ENCODE peak calls at places on chromosomes 3 and 15, in five cellular contexts. One of them, this sample, is unnamed.

GRCh38 chr3:52847726-52848125 is 12.9 kb upstream of the MUSTN1 start:
- DNase-seq in spleen: peak
- DNase-seq in sigmoid colon: no peak
- DNase-seq in AG04450: no peak
- DNase-seq in right lobe of liver: no peak
- DNase-seq in this sample: no peak

GRCh38 chr3:123584988-123585937 is at the start of gene HACD2:
- DNase-seq in spleen: peak
- DNase-seq in sigmoid colon: peak
- DNase-seq in AG04450: peak
- DNase-seq in right lobe of liver: peak
- DNase-seq in this sample: peak

GRCh38 chr3:154872089-154872488 is 208.0 kb upstream of the MME start:
- DNase-seq in spleen: no peak
- DNase-seq in sigmoid colon: no peak
- DNase-seq in AG04450: no peak
- DNase-seq in right lobe of liver: no peak
- DNase-seq in this sample: no peak

GRCh38 chr15:82044373-82045178 is 1.2 kb downstream of the MEX3B start:
- DNase-seq in spleen: peak
- DNase-seq in sigmoid colon: peak
- DNase-seq in AG04450: peak
- DNase-seq in right lobe of liver: no peak
- DNase-seq in this sample: no peak

GRCh38 chr3:156132313-156132712 is 11.9 kb downstream of the KCNAB1 start:
- DNase-seq in spleen: no peak
- DNase-seq in sigmoid colon: no peak
- DNase-seq in AG04450: no peak
- DNase-seq in right lobe of liver: no peak
- DNase-seq in this sample: no peak

GRCh38 chr15:94235681-94236080 is 4.3 kb downstream of the MCTP2 start:
- DNase-seq in spleen: no peak
- DNase-seq in sigmoid colon: no peak
- DNase-seq in AG04450: no peak
- DNase-seq in right lobe of liver: no peak
- DNase-seq in this sample: no peak

GRCh38 chr3:170848294-170848917 is 21.6 kb downstream of the RPL22L1 start:
- DNase-seq in spleen: no peak
- DNase-seq in sigmoid colon: no peak
- DNase-seq in AG04450: no peak
- DNase-seq in right lobe of liver: no peak
- DNase-seq in this sample: no peak

GRCh38 chr3:46578973-46579755 is 13.1 kb upstream of the LRRC2 start:
- DNase-seq in spleen: no peak
- DNase-seq in sigmoid colon: no peak
- DNase-seq in AG04450: no peak
- DNase-seq in right lobe of liver: no peak
- DNase-seq in this sample: no peak

GRCh38 chr3:171811913-171812321 is 1.6 kb upstream of the PLD1 start:
- DNase-seq in spleen: no peak
- DNase-seq in sigmoid colon: peak
- DNase-seq in AG04450: no peak
- DNase-seq in right lobe of liver: no peak
- DNase-seq in this sample: no peak

GRCh38 chr3:154071154-154071553 is 50.0 kb upstream of the ARHGEF26 start:
- DNase-seq in spleen: no peak
- DNase-seq in sigmoid colon: no peak
- DNase-seq in AG04450: no peak
- DNase-seq in right lobe of liver: no peak
- DNase-seq in this sample: no peak

GRCh38 chr3:57942872-57943283 is 65.3 kb upstream of the FLNB start:
- DNase-seq in spleen: no peak
- DNase-seq in sigmoid colon: peak
- DNase-seq in AG04450: no peak
- DNase-seq in right lobe of liver: no peak
- DNase-seq in this sample: no peak

GRCh38 chr3:11195721-11196332 is 41.5 kb downstream of the HRH1 start:
- DNase-seq in spleen: no peak
- DNase-seq in sigmoid colon: no peak
- DNase-seq in AG04450: no peak
- DNase-seq in right lobe of liver: no peak
- DNase-seq in this sample: no peak

GRCh38 chr15:84790676-84791075 is 26.5 kb upstream of the ALPK3 start:
- DNase-seq in spleen: no peak
- DNase-seq in sigmoid colon: no peak
- DNase-seq in AG04450: no peak
- DNase-seq in right lobe of liver: no peak
- DNase-seq in this sample: peak

GRCh38 chr15:84793431-84793830 is 23.7 kb upstream of the ALPK3 start:
- DNase-seq in spleen: no peak
- DNase-seq in sigmoid colon: no peak
- DNase-seq in AG04450: no peak
- DNase-seq in right lobe of liver: no peak
- DNase-seq in this sample: no peak

GRCh38 chr15:84788500-84788899 is 28.7 kb upstream of the ALPK3 start:
- DNase-seq in spleen: no peak
- DNase-seq in sigmoid colon: no peak
- DNase-seq in AG04450: no peak
- DNase-seq in right lobe of liver: no peak
- DNase-seq in this sample: no peak

GRCh38 chr15:84791763-84792162 is 25.4 kb upstream of the ALPK3 start:
- DNase-seq in spleen: no peak
- DNase-seq in sigmoid colon: no peak
- DNase-seq in AG04450: no peak
- DNase-seq in right lobe of liver: no peak
- DNase-seq in this sample: no peak

GRCh38 chr15:84789762-84790161 is 27.4 kb upstream of the ALPK3 start:
- DNase-seq in spleen: no peak
- DNase-seq in sigmoid colon: no peak
- DNase-seq in AG04450: no peak
- DNase-seq in right lobe of liver: no peak
- DNase-seq in this sample: no peak
- H3K27ac ChIP-seq in spleen: no peak
- H3K27ac ChIP-seq in sigmoid colon: no peak
- H3K27ac ChIP-seq in AG04450: no peak
- H3K27ac ChIP-seq in right lobe of liver: no peak
- H3K27ac ChIP-seq in this sample: no peak

GRCh38 chr3:114401346-114401745 is 107.5 kb downstream of the TIGIT start:
- DNase-seq in spleen: no peak
- DNase-seq in sigmoid colon: no peak
- DNase-seq in AG04450: no peak
- DNase-seq in right lobe of liver: no peak
- DNase-seq in this sample: no peak
- H3K27ac ChIP-seq in spleen: no peak
- H3K27ac ChIP-seq in sigmoid colon: peak
- H3K27ac ChIP-seq in AG04450: no peak
- H3K27ac ChIP-seq in right lobe of liver: no peak
- H3K27ac ChIP-seq in this sample: no peak

GRCh38 chr15:69732133-69732532 is 279.5 kb downstream of the RPLP1 start:
- DNase-seq in spleen: no peak
- DNase-seq in sigmoid colon: no peak
- DNase-seq in AG04450: no peak
- DNase-seq in right lobe of liver: no peak
- DNase-seq in this sample: no peak

GRCh38 chr15:69736161-69736560 is 283.5 kb downstream of the RPLP1 start:
- DNase-seq in spleen: no peak
- DNase-seq in sigmoid colon: no peak
- DNase-seq in AG04450: no peak
- DNase-seq in right lobe of liver: no peak
- DNase-seq in this sample: no peak

GRCh38 chr15:69731581-69731980 is 279.0 kb downstream of the RPLP1 start:
- DNase-seq in spleen: no peak
- DNase-seq in sigmoid colon: no peak
- DNase-seq in AG04450: no peak
- DNase-seq in right lobe of liver: no peak
- DNase-seq in this sample: no peak

GRCh38 chr15:69735126-69735525 is 282.5 kb downstream of the RPLP1 start:
- DNase-seq in spleen: no peak
- DNase-seq in sigmoid colon: no peak
- DNase-seq in AG04450: no peak
- DNase-seq in right lobe of liver: no peak
- DNase-seq in this sample: no peak

DNA sequence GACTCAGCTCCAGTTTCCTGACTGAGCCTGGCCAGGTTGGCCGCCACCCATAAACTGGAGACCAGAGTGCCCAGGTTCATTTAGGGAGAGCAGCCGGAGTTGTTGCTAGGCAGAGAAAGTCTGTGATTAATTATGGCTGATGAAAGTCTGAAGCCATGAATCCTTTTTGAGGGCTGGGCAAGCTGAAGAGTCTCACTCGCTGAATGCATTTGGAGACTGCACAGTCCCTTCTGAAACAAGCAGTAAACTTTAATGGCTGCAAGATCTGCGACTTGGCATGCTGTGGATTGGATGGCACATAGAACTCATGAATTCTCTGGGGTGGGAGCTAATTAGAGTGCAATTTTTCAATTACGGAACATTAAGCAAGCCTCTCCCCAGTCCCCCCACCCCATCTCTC is 282.1 kb downstream of the RPLP1 start:
- DNase-seq in spleen: no peak
- DNase-seq in sigmoid colon: no peak
- DNase-seq in AG04450: no peak
- DNase-seq in right lobe of liver: no peak
- DNase-seq in this sample: no peak
- H3K27ac ChIP-seq in spleen: no peak
- H3K27ac ChIP-seq in sigmoid colon: peak
- H3K27ac ChIP-seq in AG04450: no peak
- H3K27ac ChIP-seq in right lobe of liver: no peak
- H3K27ac ChIP-seq in this sample: no peak

DNA sequence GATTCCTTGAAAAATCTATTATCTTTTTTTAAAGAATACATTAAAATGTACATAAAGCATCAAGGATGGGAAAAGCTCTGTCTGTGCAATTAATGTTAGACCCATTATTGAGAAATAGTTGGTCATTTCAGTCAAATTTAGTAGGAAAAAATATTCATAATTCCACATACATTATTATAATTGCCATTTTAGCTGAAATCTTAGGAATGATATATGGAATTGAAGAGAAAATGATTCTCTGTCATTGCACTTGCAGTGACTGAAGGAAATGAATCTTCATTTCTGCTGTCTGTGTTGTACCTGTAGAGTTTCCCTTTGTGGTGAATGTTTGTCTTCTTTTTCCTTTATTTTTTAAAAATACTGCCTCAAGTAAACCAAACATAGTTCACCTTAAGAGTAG is 473.9 kb downstream of the C3orf38 start:
- DNase-seq in spleen: no peak
- DNase-seq in sigmoid colon: no peak
- DNase-seq in AG04450: no peak
- DNase-seq in right lobe of liver: no peak
- DNase-seq in this sample: no peak
- H3K27ac ChIP-seq in spleen: no peak
- H3K27ac ChIP-seq in sigmoid colon: no peak
- H3K27ac ChIP-seq in AG04450: no peak
- H3K27ac ChIP-seq in right lobe of liver: no peak
- H3K27ac ChIP-seq in this sample: no peak

GRCh38 chr3:42804113-42804830 is at the start of gene HIGD1A:
- DNase-seq in spleen: peak
- DNase-seq in sigmoid colon: peak
- DNase-seq in AG04450: peak
- DNase-seq in right lobe of liver: peak
- DNase-seq in this sample: peak

GRCh38 chr3:42803800-42804112 is 534 bp downstream of the HIGD1A start:
- DNase-seq in spleen: peak
- DNase-seq in sigmoid colon: no peak
- DNase-seq in AG04450: no peak
- DNase-seq in right lobe of liver: peak
- DNase-seq in this sample: no peak

GRCh38 chr3:42807929-42808328 is 1.3 kb upstream of the ACKR2 start:
- DNase-seq in spleen: no peak
- DNase-seq in sigmoid colon: no peak
- DNase-seq in AG04450: no peak
- DNase-seq in right lobe of liver: no peak
- DNase-seq in this sample: no peak

GRCh38 chr3:42802876-42803799 is 1.2 kb downstream of the HIGD1A start:
- DNase-seq in spleen: no peak
- DNase-seq in sigmoid colon: no peak
- DNase-seq in AG04450: no peak
- DNase-seq in right lobe of liver: no peak
- DNase-seq in this sample: no peak

GRCh38 chr3:42804831-42805821 is 836 bp upstream of the HIGD1A start:
- DNase-seq in spleen: peak
- DNase-seq in sigmoid colon: peak
- DNase-seq in AG04450: no peak
- DNase-seq in right lobe of liver: peak
- DNase-seq in this sample: peak
- H3K27ac ChIP-seq in spleen: peak
- H3K27ac ChIP-seq in sigmoid colon: peak
- H3K27ac ChIP-seq in AG04450: no peak
- H3K27ac ChIP-seq in right lobe of liver: peak
- H3K27ac ChIP-seq in this sample: peak

DNA sequence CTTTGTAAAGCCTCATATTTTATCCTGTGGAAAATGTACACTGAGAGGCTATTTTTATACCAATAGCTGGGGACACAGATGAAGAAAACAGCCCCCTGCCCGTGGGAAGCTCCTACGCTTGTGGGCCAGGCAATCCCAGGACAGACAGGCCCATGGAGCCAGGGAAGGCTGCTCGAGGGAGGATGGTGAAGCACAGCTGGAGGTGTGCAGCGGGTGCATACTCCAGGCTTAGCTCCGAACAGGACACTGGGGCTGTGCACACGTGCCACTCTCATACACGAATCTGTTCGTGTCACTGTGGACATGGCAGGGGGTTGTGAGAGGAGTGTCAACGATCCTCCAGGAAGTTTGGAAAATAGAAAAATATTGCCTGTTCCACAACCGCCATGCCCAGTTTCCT is 36.1 kb downstream of the SMAD6 start:
- DNase-seq in spleen: no peak
- DNase-seq in sigmoid colon: peak
- DNase-seq in AG04450: no peak
- DNase-seq in right lobe of liver: no peak
- DNase-seq in this sample: no peak
- H3K27ac ChIP-seq in spleen: no peak
- H3K27ac ChIP-seq in sigmoid colon: no peak
- H3K27ac ChIP-seq in AG04450: no peak
- H3K27ac ChIP-seq in right lobe of liver: no peak
- H3K27ac ChIP-seq in this sample: peak

DNA sequence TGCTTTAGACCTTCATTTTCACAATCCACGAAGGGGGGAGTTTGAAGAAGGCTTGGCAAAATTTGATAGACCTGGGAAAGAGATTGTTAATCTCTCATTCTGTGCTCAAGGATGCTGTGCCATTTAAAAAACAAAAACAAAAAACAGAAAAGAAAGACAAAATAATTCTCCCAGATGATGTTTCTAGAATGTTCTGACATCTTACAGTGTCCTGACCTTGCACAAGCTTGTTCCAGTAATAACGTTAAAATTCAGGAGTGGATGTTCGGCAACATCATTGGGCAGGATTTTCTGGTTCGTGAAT is 79.9 kb downstream of the SMAD3 start:
- DNase-seq in spleen: no peak
- DNase-seq in sigmoid colon: no peak
- DNase-seq in AG04450: no peak
- DNase-seq in right lobe of liver: no peak
- DNase-seq in this sample: no peak
- H3K27ac ChIP-seq in spleen: no peak
- H3K27ac ChIP-seq in sigmoid colon: peak
- H3K27ac ChIP-seq in AG04450: peak
- H3K27ac ChIP-seq in right lobe of liver: no peak
- H3K27ac ChIP-seq in this sample: peak

This sample was measured in coronary artery.